ENCODE peak calls at places on chromosomes 2 and 18, in eight cellular contexts. C is CD8-positive, alpha-beta memory T cell; F is neural crest cell; N is GM12865; T is endothelial cell; X is lung microvascular endothelial cell; U is retina; P is activated gamma-delta T cell treated with anti-CD3 and anti-CD28 coated beads, Interleukin-2, amount 50 U/mL, for 16 hours. V is an unnamed sample.

GRCh38 chr2:196453613-196454047 is 185.9 kb upstream of the CCDC150 start:
- DNase-seq in N (peak; percentile 84), P (no peak), C (peak; percentile 7), X (peak; percentile 81), U (no peak), F (no peak), T (peak; percentile 58), V (peak; percentile 38)

GRCh38 chr2:43142921-43143438 is 83.4 kb downstream of the ZFP36L2 start:
- DNase-seq in T (no peak), U (no peak), X (no peak), N (peak; percentile 53), P (no peak), C (no peak), F (no peak), V (no peak)

GRCh38 chr2:183014005-183014404 is 24.3 kb downstream of the NCKAP1 start:
- DNase-seq in X (no peak), C (no peak), P (no peak), U (no peak), F (no peak), T (no peak), N (no peak), V (no peak)

GRCh38 chr2:239778861-239779591 is 246.1 kb downstream of the NDUFA10 start:
- DNase-seq in X (no peak), F (no peak), U (no peak), N (no peak), T (no peak), P (no peak), C (no peak), V (no peak)

GRCh38 chr2:98932164-98932563 is 3.9 kb downstream of the CRACDL start:
- DNase-seq in N (no peak), C (no peak), X (no peak), P (no peak), T (no peak), F (no peak), U (no peak), V (no peak)

GRCh38 chr18:45168883-45169585 is 446.2 kb upstream of the SLC14A2 start:
- DNase-seq in X (no peak), U (no peak), P (no peak), T (no peak), N (no peak), F (no peak), C (no peak), V (no peak)

GRCh38 chr2:96091711-96092579 is 24.4 kb downstream of the ADRA2B start:
- DNase-seq in T (peak; percentile 3), U (peak; percentile 5), P (no peak), N (no peak), X (no peak), C (no peak), F (no peak), V (no peak)

GRCh38 chr2:240405133-240405532 is 30.3 kb upstream of the GPC1 start:
- DNase-seq in T (no peak), P (no peak), U (no peak), N (no peak), F (no peak), X (no peak), C (no peak), V (no peak)

GRCh38 chr18:27094621-27095020 is 90.5 kb downstream of the CHST9 start:
- DNase-seq in P (no peak), T (no peak), N (no peak), F (no peak), X (no peak), C (no peak), U (no peak), V (no peak)

GRCh38 chr2:65430515-65431416 is 1.6 kb downstream of the SPRED2 start:
- DNase-seq in X (peak; percentile 40), T (peak; percentile 43), N (peak; percentile 60), C (peak; percentile 67), F (peak; percentile 56), P (peak; percentile 43), U (peak; percentile 94), V (peak; percentile 38)

GRCh38 chr18:21557607-21558253 is 42.8 kb downstream of the ESCO1 start:
- DNase-seq in T (no peak), C (no peak), X (no peak), P (no peak), U (no peak), N (no peak), F (no peak), V (no peak)

GRCh38 chr18:55634545-55634944 is 46.6 kb upstream of the TCF4 start:
- DNase-seq in T (no peak), C (no peak), F (no peak), N (no peak), P (no peak), X (no peak), U (no peak), V (no peak)

GRCh38 chr2:113173563-113174368 is at the start of gene PSD4:
- DNase-seq in T (no peak), C (peak; percentile 91), P (peak; percentile 83), N (peak; percentile 96), X (no peak), F (no peak), U (no peak), V (peak; percentile 90)

GRCh38 chr18:63965716-63966330 is 4.1 kb upstream of the SERPINB8 start:
- DNase-seq in N (no peak), X (no peak), F (no peak), P (no peak), T (no peak), U (no peak), C (no peak), V (no peak)

GRCh38 chr2:20796374-20796791 is 26.5 kb downstream of the LDAH start:
- DNase-seq in N (peak; percentile 7), U (no peak), F (no peak), C (no peak), X (no peak), T (no peak), P (no peak), V (no peak)